ENCODE peak calls at places on chromosomes 13 and 19, in ten cellular contexts. U is body of pancreas, D is erythroblast, O is IMR-90, X is Peyer's patch, S is heart left ventricle, J is H54, R is testis, Y is tibial nerve, L is lower leg skin. A is an unnamed sample.

GRCh38 chr13:27280009-27280646 is 9.5 kb downstream of the RASL11A start:
- DNase-seq in S (no peak), Y (no peak), U (no peak), L (no peak), R (no peak), X (no peak), D (no peak), J (no peak), O (no peak), A (no peak)

GRCh38 chr19:58055483-58055874 is 3.6 kb upstream of the ZNF135 start:
- DNase-seq in J (no peak), X (no peak), Y (no peak), R (no peak), S (no peak), D (no peak), L (no peak), O (no peak), U (no peak), A (no peak)

GRCh38 chr19:7533925-7534480 is 1.5 kb upstream of the PNPLA6 start:
- DNase-seq in J (peak), R (peak), U (peak), L (peak), S (peak), X (peak), Y (peak), D (peak), O (peak), A (peak)

GRCh38 chr13:114143806-114144605 is 11.6 kb upstream of the RASA3 start:
- DNase-seq in S (no peak), J (no peak), X (peak), Y (no peak), D (no peak), O (no peak), R (no peak), L (no peak), U (peak), A (no peak)

GRCh38 chr13:38262211-38262610 is 87.4 kb upstream of the UFM1 start:
- DNase-seq in X (no peak), O (no peak), J (no peak), D (no peak), L (no peak), Y (no peak), S (no peak), U (no peak), R (no peak), A (no peak)

GRCh38 chr13:108962652-108963051 is 333.2 kb downstream of the MYO16 start:
- DNase-seq in R (no peak), O (no peak), U (no peak), S (no peak), L (no peak), J (no peak), D (peak), Y (no peak), X (no peak), A (no peak)

GRCh38 chr19:46115396-46116109 is 8.9 kb downstream of the IGFL3 start:
- DNase-seq in Y (no peak), O (peak), S (no peak), J (peak), U (no peak), X (no peak), L (no peak), R (no peak), D (no peak), A (no peak)

GRCh38 chr13:73273737-73274136 is 214.9 kb downstream of the KLF5 start:
- DNase-seq in S (no peak), U (no peak), X (no peak), L (no peak), R (no peak), Y (no peak), O (peak), J (peak), D (no peak), A (no peak)

GRCh38 chr19:33887891-33888290 is 91.2 kb downstream of the KCTD15 start:
- DNase-seq in R (no peak), Y (no peak), J (no peak), S (no peak), L (no peak), O (no peak), U (no peak), X (no peak), D (no peak), A (no peak)

GRCh38 chr19:2613507-2614295 is 88.8 kb downstream of the GNG7 start:
- DNase-seq in S (no peak), J (no peak), U (no peak), L (peak), R (no peak), O (peak), D (peak), Y (no peak), X (peak), A (no peak)

GRCh38 chr13:103540394-103540793 is 474.2 kb upstream of the SLC10A2 start:
- DNase-seq in U (no peak), O (no peak), X (no peak), Y (no peak), R (no peak), L (no peak), J (no peak), D (no peak), S (no peak), A (no peak)

GRCh38 chr13:27171244-27171829 is at the start of gene USP12:
- DNase-seq in J (no peak), X (peak), S (no peak), U (no peak), R (peak), D (peak), L (no peak), Y (no peak), O (peak), A (no peak)

GRCh38 chr19:7624810-7625209 is 4.5 kb downstream of the XAB2 start:
- DNase-seq in Y (no peak), R (no peak), J (no peak), S (no peak), L (no peak), U (no peak), D (no peak), X (no peak), O (no peak), A (no peak)

GRCh38 chr19:47228168-47228936 is 2.6 kb downstream of the BBC3 start:
- DNase-seq in O (peak), S (peak), D (peak), R (peak), U (peak), Y (no peak), L (peak), X (peak), J (no peak), A (no peak)

GRCh38 chr13:27004389-27004788 is 167.2 kb downstream of the USP12 start:
- DNase-seq in S (no peak), O (peak), Y (no peak), L (peak), J (no peak), D (no peak), R (no peak), U (no peak), X (no peak), A (no peak)

GRCh38 chr19:18419195-18419698 is at the start of gene SSBP4:
- DNase-seq in J (no peak), S (peak), X (peak), Y (no peak), L (no peak), U (peak), D (peak), R (peak), O (peak), A (no peak)

GRCh38 chr13:50537029-50537428 is 306.5 kb downstream of the DLEU7 start:
- DNase-seq in U (no peak), X (no peak), D (no peak), O (no peak), L (no peak), S (no peak), R (no peak), J (no peak), Y (no peak), A (no peak)

DNA sequence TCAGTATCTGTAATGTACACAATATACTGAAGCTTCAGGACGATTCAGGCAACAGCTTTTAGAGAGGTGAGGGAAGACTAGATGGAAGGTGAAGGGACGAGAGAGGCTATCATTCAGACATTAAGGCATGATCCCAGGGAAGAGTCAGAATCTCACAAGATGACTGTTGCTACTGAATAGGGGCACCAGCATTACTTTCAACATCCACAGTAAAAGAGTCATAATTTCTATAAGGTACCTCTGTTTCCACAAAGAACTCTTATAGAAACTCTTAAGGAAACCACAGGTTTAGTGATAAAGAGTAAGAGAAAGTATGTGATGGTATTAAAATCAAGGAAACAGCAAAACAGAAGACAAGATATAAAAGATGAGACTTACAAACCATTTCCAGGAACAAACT is 23.0 kb downstream of the LCP1 start:
- DNase-seq in S (no peak), X (no peak), Y (no peak), O (no peak), J (no peak), D (no peak), U (no peak), R (no peak), L (no peak), A (no peak)
- TF ChIP-seq POLR2A in S (no peak), X (no peak), Y (no peak), O (no peak), J (no peak), D (no peak), U (no peak), R (no peak), L (no peak), A (no peak)

GRCh38 chr19:4966591-4966990 is 2.3 kb upstream of the KDM4B start:
- DNase-seq in J (no peak), D (no peak), O (no peak), R (no peak), S (no peak), U (no peak), Y (no peak), X (no peak), L (no peak), A (no peak)

GRCh38 chr19:4967738-4968461 is 1.0 kb upstream of the KDM4B start:
- DNase-seq in X (no peak), S (no peak), J (no peak), O (no peak), R (peak), D (no peak), U (no peak), L (no peak), Y (no peak), A (no peak)

GRCh38 chr19:4969292-4969771 is 419 bp downstream of the KDM4B start:
- DNase-seq in J (no peak), S (no peak), X (no peak), L (no peak), U (no peak), D (no peak), Y (no peak), O (no peak), R (no peak), A (no peak)

GRCh38 chr19:4969772-4970531 is 1.0 kb downstream of the KDM4B start:
- DNase-seq in O (no peak), J (no peak), D (no peak), L (no peak), S (no peak), X (peak), Y (no peak), U (no peak), R (peak), A (no peak)

GRCh38 chr19:4968462-4969291 is at the start of gene KDM4B:
- DNase-seq in L (peak), O (peak), X (peak), J (peak), S (peak), Y (peak), R (peak), D (peak), U (peak), A (peak)
- TF ChIP-seq POLR2A in L (peak), O (peak), X (peak), J (peak), S (peak), Y (peak), R (peak), D (peak), U (peak), A (peak)

DNA sequence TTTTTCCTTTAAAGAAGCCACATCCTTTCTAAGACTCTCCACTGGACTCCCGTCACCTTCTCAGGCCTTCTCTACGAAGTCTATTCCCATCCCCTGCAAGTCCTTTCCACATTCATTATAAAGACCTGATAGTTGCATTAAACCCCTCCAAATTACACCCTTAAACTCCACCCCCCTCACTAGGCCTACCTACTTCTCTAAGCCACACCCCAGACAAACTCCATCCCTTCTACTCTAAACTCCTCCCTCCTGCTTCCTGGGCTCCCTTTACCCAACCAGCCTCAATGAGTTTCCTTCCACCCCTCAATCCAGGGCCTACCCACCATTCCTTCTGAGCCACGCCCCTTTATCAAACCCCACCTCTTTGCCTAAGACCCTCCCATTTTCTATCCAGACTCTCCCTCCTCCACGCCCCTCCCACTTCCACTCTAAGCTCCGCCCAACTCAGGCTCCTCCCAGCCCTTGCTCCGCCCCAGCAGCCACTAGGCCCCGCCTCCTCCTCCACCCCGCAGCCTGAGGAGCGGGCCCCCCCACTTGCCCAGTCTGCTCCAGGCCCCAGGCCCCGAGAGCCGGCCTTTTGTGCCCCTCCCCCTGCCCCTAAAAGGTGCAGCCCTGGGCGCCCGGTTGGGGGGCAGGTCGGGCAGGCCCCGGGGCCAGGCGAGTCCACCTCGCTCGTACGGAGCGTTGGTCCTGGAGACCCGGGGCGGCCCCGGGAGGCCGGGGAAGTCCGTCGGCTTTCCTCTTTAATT is 424 bp downstream of the FIZ1 start:
- DNase-seq in X (peak), Y (peak), R (peak), J (peak), O (peak), U (peak), S (peak), L (peak), D (peak), A (peak)
- TF ChIP-seq POLR2A in X (peak), Y (no peak), R (no peak), J (no peak), O (peak), U (no peak), S (peak), L (no peak), D (no peak), A (no peak)

GRCh38 chr19:3671680-3672574 is 28.3 kb downstream of the PIP5K1C start:
- DNase-seq in J (no peak), R (no peak), L (no peak), Y (no peak), U (no peak), O (peak), S (peak), D (peak), X (no peak), A (no peak)
- TF ChIP-seq POLR2A in J (no peak), R (no peak), L (no peak), Y (no peak), U (no peak), O (no peak), S (no peak), D (no peak), X (no peak), A (no peak)

GRCh38 chr19:53597023-53597422 is 34.8 kb upstream of the DPRX start:
- DNase-seq in S (no peak), L (no peak), R (no peak), J (no peak), X (no peak), U (no peak), Y (no peak), O (no peak), D (no peak), A (no peak)

GRCh38 chr19:53598361-53598760 is 33.4 kb upstream of the DPRX start:
- DNase-seq in D (no peak), Y (no peak), S (no peak), R (no peak), U (no peak), J (no peak), L (no peak), X (no peak), O (no peak), A (no peak)

GRCh38 chr19:53594811-53595509 is 36.8 kb upstream of the DPRX start:
- DNase-seq in J (no peak), S (no peak), D (no peak), Y (no peak), U (no peak), O (no peak), X (no peak), R (no peak), L (no peak), A (no peak)

GRCh38 chr19:53596056-53596455 is 35.7 kb upstream of the DPRX start:
- DNase-seq in Y (no peak), U (no peak), O (no peak), R (no peak), D (no peak), J (no peak), S (no peak), L (no peak), X (no peak), A (no peak)

DNA sequence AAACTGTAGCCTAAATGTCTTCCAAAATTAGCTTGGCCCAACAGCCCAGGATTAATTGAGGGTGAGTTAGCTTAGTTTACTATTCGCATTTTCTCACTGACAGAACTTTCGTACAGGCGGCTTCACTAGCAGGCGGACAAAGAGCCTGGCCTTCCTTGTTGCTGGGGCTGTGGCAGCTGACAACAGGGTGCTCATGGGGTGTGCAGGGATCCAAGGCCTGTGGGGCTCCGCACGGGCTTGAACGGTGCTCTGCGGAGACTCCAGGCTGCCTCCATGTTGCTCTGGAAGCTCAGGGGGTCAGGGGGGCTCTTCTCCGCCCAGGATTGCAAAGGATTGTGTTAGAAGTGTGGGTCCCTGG is 36.3 kb upstream of the DPRX start:
- DNase-seq in S (no peak), X (no peak), L (no peak), U (no peak), R (no peak), J (no peak), D (no peak), Y (no peak), O (no peak), A (no peak)
- TF ChIP-seq POLR2A in S (no peak), X (no peak), L (no peak), U (no peak), R (no peak), J (no peak), D (no peak), Y (no peak), O (no peak), A (no peak)

DNA sequence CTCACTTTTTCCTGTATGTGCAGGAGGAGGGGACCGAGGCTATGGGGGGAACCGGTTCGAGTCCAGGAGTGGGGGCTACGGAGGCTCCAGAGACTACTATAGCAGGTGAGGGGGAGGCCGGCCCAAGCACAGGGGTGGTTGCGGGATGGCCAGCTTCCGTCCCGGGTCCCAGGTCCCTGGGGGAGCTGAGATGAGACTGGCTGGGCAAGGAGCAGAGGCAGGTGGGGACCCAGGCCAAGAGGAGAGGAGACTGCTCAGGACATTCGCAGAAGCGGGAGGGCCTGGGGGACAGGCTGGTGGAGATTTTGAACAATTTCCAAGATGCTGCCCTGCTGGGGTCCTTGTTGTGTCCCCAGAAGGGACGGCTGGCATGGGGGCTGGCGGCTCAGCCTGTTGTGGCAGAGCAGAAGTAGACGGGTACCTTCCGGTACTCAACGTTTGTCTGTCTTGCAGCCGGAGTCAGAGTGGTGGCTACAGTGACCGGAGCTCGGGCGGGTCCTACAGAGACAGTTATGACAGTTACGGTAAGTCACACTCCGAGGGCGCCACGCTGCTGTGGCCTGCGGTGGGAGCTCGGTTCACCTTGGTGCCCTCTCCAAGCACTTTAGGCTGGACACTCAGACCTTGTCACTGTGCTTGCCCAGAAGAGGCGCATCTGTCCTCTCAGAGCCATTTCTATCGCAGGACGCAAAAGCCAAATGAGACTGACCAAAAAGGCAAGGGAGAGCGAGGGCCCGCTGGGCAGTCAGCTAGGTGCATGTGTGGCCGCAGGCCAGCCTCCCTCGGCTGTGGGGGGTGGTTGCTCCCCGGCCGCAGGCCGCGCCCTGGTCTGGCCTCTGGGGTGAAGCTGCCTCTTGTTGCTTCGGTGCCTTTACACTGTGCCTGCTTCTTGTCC is 2.6 kb downstream of the CIRBP start:
- DNase-seq in U (no peak), R (no peak), L (peak), O (no peak), D (no peak), Y (no peak), S (peak), X (no peak), J (no peak), A (no peak)
- TF ChIP-seq POLR2A in U (no peak), R (no peak), L (no peak), O (no peak), D (no peak), Y (no peak), S (no peak), X (no peak), J (no peak), A (no peak)

DNA sequence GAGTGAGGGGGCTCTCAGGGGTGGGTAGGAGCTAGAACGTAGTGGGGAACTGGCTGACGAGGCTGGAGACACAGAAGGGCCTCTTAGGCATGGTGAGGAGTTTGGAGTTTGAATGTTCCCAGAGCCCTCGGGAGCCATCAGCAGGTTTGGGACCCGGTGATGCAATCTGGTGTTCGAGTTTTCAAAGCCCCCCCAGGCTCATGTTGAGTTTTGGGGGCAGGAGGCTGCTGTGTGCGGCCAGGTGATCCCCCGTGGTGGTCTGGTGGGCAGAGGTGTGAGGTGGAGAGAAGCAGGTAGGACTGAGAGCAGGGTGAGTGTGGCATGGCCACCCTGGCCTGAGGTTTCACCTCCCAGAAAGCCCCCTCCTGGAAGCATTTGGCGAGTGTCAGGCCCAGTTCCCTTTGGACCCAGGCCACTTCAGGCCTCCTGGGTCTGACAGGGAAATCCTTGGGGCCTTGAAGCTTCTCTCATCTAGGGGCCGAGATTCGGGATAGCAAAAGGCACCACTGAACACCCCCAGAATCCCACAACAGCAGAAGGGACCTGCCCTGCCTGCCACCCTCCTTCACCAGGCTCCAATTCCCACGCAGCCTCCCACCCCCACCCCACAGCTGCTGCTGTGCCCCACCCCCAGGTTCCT is 1.2 kb downstream of the YJEFN3 start:
- DNase-seq in J (no peak), Y (no peak), U (no peak), S (no peak), O (no peak), L (no peak), D (no peak), R (no peak), X (no peak), A (no peak)
- TF ChIP-seq POLR2A in J (no peak), Y (no peak), U (no peak), S (no peak), O (no peak), L (no peak), D (no peak), R (no peak), X (no peak), A (no peak)

A was measured in esophagus squamous epithelium.